ENCODE peak calls at places on chromosomes 1 and 21, in five cellular contexts. R, X, W, P and A are unnamed samples.

GRCh38 chr1:64967381-64967780 is 1.0 kb upstream of the JAK1 start:
- DNase-seq in R (no peak), X (no peak), W (no peak), P (no peak), A (no peak)

GRCh38 chr1:174023438-174023837 is 1.3 kb upstream of the RC3H1 start:
- DNase-seq in R (no peak), X (peak), W (no peak), P (no peak), A (no peak)

GRCh38 chr1:212792396-212792908 is 758 bp downstream of the TATDN3 start:
- DNase-seq in R (no peak), X (no peak), W (no peak), P (no peak), A (no peak)

GRCh38 chr1:59814901-59815825 is at the start of gene HOOK1:
- DNase-seq in R (no peak), X (peak), W (no peak), P (no peak), A (no peak)

GRCh38 chr21:35350965-35351364 is 301.9 kb upstream of the RUNX1 start:
- DNase-seq in R (no peak), X (no peak), W (no peak), P (no peak), A (no peak)

GRCh38 chr1:114770989-114771388 is 9.5 kb downstream of the SIKE1 start:
- DNase-seq in R (no peak), X (no peak), W (no peak), P (no peak), A (no peak)

GRCh38 chr1:240608707-240609106 is 3.2 kb downstream of the GREM2 start:
- DNase-seq in R (no peak), X (peak), W (no peak), P (no peak), A (no peak)

GRCh38 chr1:108661030-108661609 is at the start of gene HENMT1:
- DNase-seq in R (no peak), X (peak), W (peak), P (no peak), A (peak)

GRCh38 chr1:174875306-174875705 is 124.4 kb upstream of the CACYBP start:
- DNase-seq in R (no peak), X (peak), W (no peak), P (no peak), A (no peak)

GRCh38 chr1:184456189-184456588 is 69.4 kb downstream of the C1orf21 start:
- DNase-seq in R (no peak), X (no peak), W (no peak), P (no peak), A (no peak)

GRCh38 chr1:9145021-9145668 is 16.2 kb upstream of the GPR157 start:
- DNase-seq in R (no peak), X (peak), W (no peak), P (no peak), A (no peak)

GRCh38 chr1:224493269-224493668 is 58.7 kb upstream of the WDR26 start:
- DNase-seq in R (no peak), X (no peak), W (no peak), P (no peak), A (no peak)

GRCh38 chr1:182038220-182038619 is 23.3 kb downstream of the ZNF648 start:
- DNase-seq in R (no peak), X (no peak), W (no peak), P (no peak), A (no peak)

GRCh38 chr21:41895643-41896493 is 16.7 kb upstream of the PRDM15 start:
- DNase-seq in R (no peak), X (no peak), W (no peak), P (no peak), A (no peak)

GRCh38 chr1:29912413-29912812 is 676.1 kb downstream of the PTPRU start:
- DNase-seq in R (no peak), X (peak), W (no peak), P (no peak), A (no peak)

GRCh38 chr1:180886338-180886737 is 26.4 kb upstream of the KIAA1614 start:
- DNase-seq in R (no peak), X (no peak), W (no peak), P (no peak), A (no peak)

GRCh38 chr21:43277481-43278351 is 108.9 kb downstream of the CRYAA start:
- DNase-seq in R (no peak), X (no peak), W (no peak), P (no peak), A (no peak)

GRCh38 chr1:247639381-247639981 is 34.1 kb downstream of the OR2G3 start:
- DNase-seq in R (no peak), X (peak), W (peak), P (no peak), A (no peak)

GRCh38 chr1:198678901-198679329 is 40.1 kb downstream of the PTPRC start:
- DNase-seq in R (no peak), X (no peak), W (no peak), P (no peak), A (no peak)

GRCh38 chr1:241641748-241642592 is 1.8 kb upstream of the CHML start:
- DNase-seq in R (no peak), X (peak), W (no peak), P (no peak), A (no peak)

GRCh38 chr1:89701746-89702241 is 68.9 kb downstream of the LRRC8C start:
- DNase-seq in R (no peak), X (no peak), W (no peak), P (no peak), A (no peak)

GRCh38 chr1:189782280-189782679 is 695.4 kb downstream of the BRINP3 start:
- DNase-seq in R (no peak), X (no peak), W (no peak), P (no peak), A (no peak)

GRCh38 chr1:154729031-154729442 is 121.1 kb upstream of the ADAR start:
- DNase-seq in R (no peak), X (no peak), W (no peak), P (no peak), A (no peak)

GRCh38 chr1:85321237-85321964 is 45.0 kb upstream of the BCL10 start:
- DNase-seq in R (no peak), X (no peak), W (no peak), P (no peak), A (no peak)

GRCh38 chr1:50335914-50336313 is 87.3 kb downstream of the DMRTA2 start:
- DNase-seq in R (no peak), X (no peak), W (no peak), P (no peak), A (no peak)

GRCh38 chr1:3282656-3283430 is 171.6 kb upstream of the ARHGEF16 start:
- DNase-seq in R (no peak), X (no peak), W (no peak), P (no peak), A (no peak)

GRCh38 chr1:204592246-204592948 is 76.2 kb downstream of the MDM4 start:
- DNase-seq in R (no peak), X (no peak), W (no peak), P (no peak), A (no peak)

GRCh38 chr1:89394851-89395250 is 31.0 kb downstream of the GBP6 start:
- DNase-seq in R (no peak), X (no peak), W (no peak), P (no peak), A (no peak)

GRCh38 chr1:23341829-23342697 is 2.0 kb downstream of the HNRNPR start:
- DNase-seq in R (no peak), X (no peak), W (no peak), P (no peak), A (no peak)

GRCh38 chr1:41713557-41714327 is 205.0 kb downstream of the HIVEP3 start:
- DNase-seq in R (no peak), X (peak), W (no peak), P (peak), A (peak)

GRCh38 chr1:221780175-221780574 is 38.3 kb upstream of the DUSP10 start:
- DNase-seq in R (no peak), X (no peak), W (no peak), P (no peak), A (no peak)

GRCh38 chr21:28944296-28944695 is 48.4 kb downstream of the LTN1 start:
- DNase-seq in R (no peak), X (no peak), W (no peak), P (no peak), A (no peak)

GRCh38 chr1:180158149-180159147 is 3.8 kb downstream of the QSOX1 start:
- DNase-seq in R (no peak), X (no peak), W (no peak), P (no peak), A (no peak)

GRCh38 chr1:109785446-109786106 is 21.9 kb upstream of the EPS8L3 start:
- DNase-seq in R (no peak), X (no peak), W (peak), P (no peak), A (no peak)

GRCh38 chr21:26124421-26124833 is 46.1 kb downstream of the APP start:
- DNase-seq in R (no peak), X (peak), W (no peak), P (no peak), A (no peak)

DNA sequence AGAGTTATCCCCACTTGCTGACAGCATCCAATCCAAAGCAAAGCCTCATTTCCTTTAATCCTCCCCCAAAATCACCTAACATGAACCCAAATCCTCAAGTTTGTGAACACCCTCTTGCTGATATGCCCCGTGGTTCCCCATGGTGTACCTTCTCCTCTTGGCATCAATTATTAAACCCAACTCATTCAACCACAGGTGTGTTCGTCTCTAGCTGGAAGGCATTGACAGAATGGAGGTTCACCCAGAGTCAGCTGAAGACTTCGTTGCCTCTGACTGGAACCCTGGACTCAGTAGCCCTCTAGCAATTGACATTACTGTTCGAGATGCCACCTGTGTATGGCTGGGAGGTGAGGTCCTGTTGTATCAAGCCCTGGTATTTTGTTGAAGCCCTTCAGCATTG is 22.8 kb downstream of the SLC30A10 start:
- DNase-seq in R (no peak), X (no peak), W (no peak), P (no peak), A (no peak)
- H3K4me3 ChIP-seq in R (no peak), X (no peak), W (no peak), P (no peak), A (no peak)

GRCh38 chr1:119448112-119448511 is 33.2 kb downstream of the HSD3B2 start:
- DNase-seq in R (no peak), X (no peak), W (no peak), P (no peak), A (no peak)
- TF ChIP-seq CTCF in R (no peak), X (no peak), W (no peak), P (peak), A (peak)

GRCh38 chr1:67134692-67135091 is at the start of gene C1orf141:
- DNase-seq in R (no peak), X (no peak), W (no peak), P (no peak), A (no peak)
- H3K4me3 ChIP-seq in R (peak), X (no peak), W (peak), P (no peak), A (peak)

GRCh38 chr1:16915627-16915973 is 6.1 kb upstream of the CROCC start:
- DNase-seq in R (no peak), X (no peak), W (peak), P (no peak), A (no peak)
- TF ChIP-seq CTCF in R (no peak), X (no peak), W (no peak), P (peak), A (no peak)

GRCh38 chr1:203128691-203129500 is 1.4 kb downstream of the ADORA1 start:
- DNase-seq in R (no peak), X (peak), W (peak), P (no peak), A (no peak)

GRCh38 chr1:203129501-203130231 is 2.1 kb downstream of the ADORA1 start:
- DNase-seq in R (no peak), X (no peak), W (peak), P (no peak), A (no peak)

GRCh38 chr1:203127672-203128611 is at the start of gene ADORA1:
- DNase-seq in R (no peak), X (peak), W (peak), P (no peak), A (no peak)

GRCh38 chr1:203131548-203132200 is 4.1 kb downstream of the ADORA1 start:
- DNase-seq in R (no peak), X (no peak), W (peak), P (no peak), A (no peak)

DNA sequence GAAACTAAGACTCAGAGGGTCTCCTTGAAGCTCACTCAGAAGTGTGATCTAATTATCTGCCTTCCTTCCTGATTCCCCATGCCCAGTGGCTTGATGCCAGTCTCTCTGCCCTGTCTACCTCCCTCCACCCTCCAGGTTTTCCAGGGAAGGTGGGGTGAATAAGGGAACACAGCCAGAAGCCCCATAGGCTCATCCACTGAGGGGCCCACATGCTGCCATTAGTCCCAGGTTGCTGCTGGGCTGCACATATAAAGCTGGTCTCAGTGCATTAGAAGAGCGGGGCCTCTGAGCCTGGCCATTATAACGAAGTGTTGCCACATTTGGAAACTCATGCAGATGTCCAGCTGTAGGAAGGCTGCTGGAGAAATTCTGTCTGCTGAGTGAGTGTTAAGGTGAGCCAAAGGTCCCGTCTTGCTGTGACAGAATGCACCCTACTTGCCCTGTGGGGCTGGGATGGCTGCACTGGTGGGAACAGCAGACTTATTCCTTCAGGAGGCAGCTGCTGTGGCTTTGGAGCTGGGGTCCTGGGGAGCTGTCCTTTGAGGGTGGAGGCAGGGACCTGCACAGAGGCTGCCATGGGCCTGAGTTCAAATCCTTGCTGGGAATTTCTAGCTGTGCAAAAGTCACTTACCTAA is 2.9 kb downstream of the ADORA1 start:
- DNase-seq in R (no peak), X (no peak), W (peak), P (no peak), A (no peak)
- H3K4me3 ChIP-seq in R (no peak), X (no peak), W (no peak), P (no peak), A (no peak)

GRCh38 chr1:43074244-43074643 is 97.8 kb downstream of the EBNA1BP2 start:
- DNase-seq in R (no peak), X (no peak), W (no peak), P (no peak), A (no peak)
- TF ChIP-seq CTCF in R (no peak), X (no peak), W (no peak), P (no peak), A (no peak)

GRCh38 chr1:1310476-1311053 is 2.2 kb downstream of the PUSL1 start:
- DNase-seq in R (no peak), X (no peak), W (no peak), P (no peak), A (no peak)
- H3K4me3 ChIP-seq in R (no peak), X (no peak), W (no peak), P (no peak), A (no peak)

GRCh38 chr1:116934586-116935207 is 25.0 kb downstream of the PTGFRN start:
- DNase-seq in R (no peak), X (no peak), W (no peak), P (no peak), A (no peak)
- TF ChIP-seq CTCF in R (no peak), X (peak), W (no peak), P (peak), A (peak)

DNA sequence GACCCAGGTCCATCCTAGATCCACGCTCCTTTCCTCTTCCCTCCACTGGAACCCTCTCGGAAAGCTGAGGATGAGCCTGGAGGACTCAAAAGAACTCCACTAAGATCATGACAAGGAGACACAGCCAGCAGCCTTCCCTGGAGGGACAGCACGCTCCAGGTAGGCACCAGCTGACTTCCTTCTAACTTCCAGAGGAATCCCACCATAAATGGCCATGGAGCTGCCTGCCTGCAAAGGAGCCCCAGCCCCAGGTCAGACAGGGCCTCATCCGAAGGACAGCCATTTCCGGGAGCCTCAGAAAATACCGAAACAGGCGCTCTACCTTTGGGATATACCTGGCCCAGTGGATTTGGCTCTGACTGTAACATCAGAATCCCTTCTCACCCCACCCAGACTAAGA is 4.1 kb downstream of the SH3BP5L start:
- DNase-seq in R (no peak), X (no peak), W (peak), P (no peak), A (no peak)
- H3K4me3 ChIP-seq in R (peak), X (no peak), W (no peak), P (no peak), A (no peak)